ENCODE peak calls at places on chromosomes 6 and 20, in four cellular contexts. H is K562, D is HepG2, I is GM12878. T is an unnamed sample.

GRCh38 chr6:128161263-128161662 is 260.4 kb upstream of the THEMIS start:
- DNase-seq in H (no peak), D (no peak), I (no peak), T (no peak)

GRCh38 chr6:167402195-167402686 is 77.4 kb downstream of the TTLL2 start:
- DNase-seq in H (no peak), D (no peak), I (no peak), T (no peak)

GRCh38 chr20:45970646-45971424 is 1.2 kb downstream of the ZNF335 start:
- DNase-seq in H (no peak), D (no peak), I (no peak), T (no peak)

GRCh38 chr20:2631228-2631627 is 21.2 kb upstream of the NOP56 start:
- DNase-seq in H (no peak), D (no peak), I (no peak), T (no peak)

GRCh38 chr6:1608976-1609661 is 596 bp upstream of the FOXC1 start:
- DNase-seq in H (no peak), D (no peak), I (no peak), T (no peak)

GRCh38 chr20:22180244-22180643 is 404.1 kb downstream of the FOXA2 start:
- DNase-seq in H (peak), D (peak), I (no peak), T (peak)

GRCh38 chr6:80956898-80957297 is 795.6 kb downstream of the TENT5A start:
- DNase-seq in H (no peak), D (no peak), I (no peak), T (no peak)

GRCh38 chr6:62904687-62905086 is 306.6 kb upstream of the FKBP1C start:
- DNase-seq in H (no peak), D (no peak), I (no peak), T (peak)

GRCh38 chr6:157045831-157046454 is 268.8 kb downstream of the ARID1B start:
- DNase-seq in H (no peak), D (peak), I (no peak), T (no peak)

GRCh38 chr6:134175532-134176282 is 123.3 kb upstream of the SLC2A12 start:
- DNase-seq in H (no peak), D (peak), I (no peak), T (peak)

GRCh38 chr6:75201901-75202672 is 3.8 kb downstream of the COL12A1 start:
- DNase-seq in H (no peak), D (no peak), I (no peak), T (peak)

GRCh38 chr6:28206527-28207243 is 18.4 kb upstream of the ZSCAN9 start:
- DNase-seq in H (no peak), D (no peak), I (no peak), T (no peak)

GRCh38 chr20:60254901-60255411 is 296.7 kb downstream of the CDH26 start:
- DNase-seq in H (no peak), D (no peak), I (no peak), T (no peak)

GRCh38 chr6:143529095-143529494 is 17.6 kb upstream of the FUCA2 start:
- DNase-seq in H (no peak), D (no peak), I (no peak), T (no peak)

GRCh38 chr6:27836080-27836782 is 76.0 kb downstream of the OR2B2 start:
- DNase-seq in H (no peak), D (no peak), I (no peak), T (no peak)

GRCh38 chr6:90444125-90444745 is 142.6 kb downstream of the MAP3K7 start:
- DNase-seq in H (no peak), D (no peak), I (no peak), T (no peak)

GRCh38 chr6:53281518-53282215 is 67.1 kb downstream of the ELOVL5 start:
- DNase-seq in H (no peak), D (no peak), I (no peak), T (no peak)

GRCh38 chr6:116369540-116370327 is 1.0 kb upstream of the DSE start:
- DNase-seq in H (no peak), D (no peak), I (no peak), T (no peak)

GRCh38 chr6:89724981-89725380 is 86.4 kb upstream of the LYRM2 start:
- DNase-seq in H (peak), D (no peak), I (no peak), T (no peak)

GRCh38 chr20:33499347-33499746 is 9.5 kb downstream of the CBFA2T2 start:
- DNase-seq in H (no peak), D (no peak), I (peak), T (no peak)

GRCh38 chr20:40510622-40511021 is 178.4 kb downstream of the MAFB start:
- DNase-seq in H (no peak), D (no peak), I (no peak), T (no peak)

GRCh38 chr20:47392015-47392720 is 35.7 kb upstream of the ZMYND8 start:
- DNase-seq in H (peak), D (peak), I (no peak), T (no peak)

GRCh38 chr6:36633915-36634314 is 39.8 kb downstream of the SRSF3 start:
- DNase-seq in H (no peak), D (peak), I (no peak), T (no peak)

GRCh38 chr20:47799116-47799715 is 13.9 kb upstream of the SULF2 start:
- DNase-seq in H (no peak), D (no peak), I (no peak), T (no peak)

GRCh38 chr6:80769101-80769500 is 662.6 kb downstream of the BCKDHB start:
- DNase-seq in H (no peak), D (no peak), I (no peak), T (no peak)

GRCh38 chr6:31569861-31570536 is 2.1 kb upstream of the LTA start:
- DNase-seq in H (no peak), D (no peak), I (no peak), T (no peak)

GRCh38 chr6:31567531-31568370 is 4.3 kb upstream of the LTA start:
- DNase-seq in H (no peak), D (no peak), I (no peak), T (no peak)

GRCh38 chr6:31572041-31572911 is at the start of gene LTA:
- DNase-seq in H (no peak), D (no peak), I (no peak), T (no peak)

GRCh38 chr6:31573239-31574105 is 1.4 kb downstream of the LTA start:
- DNase-seq in H (no peak), D (no peak), I (no peak), T (no peak)

GRCh38 chr6:31568537-31568961 is 3.5 kb upstream of the LTA start:
- DNase-seq in H (no peak), D (no peak), I (peak), T (no peak)
- TF ChIP-seq CBFB in H (no peak), D (no peak), I (peak), T (no peak)

DNA sequence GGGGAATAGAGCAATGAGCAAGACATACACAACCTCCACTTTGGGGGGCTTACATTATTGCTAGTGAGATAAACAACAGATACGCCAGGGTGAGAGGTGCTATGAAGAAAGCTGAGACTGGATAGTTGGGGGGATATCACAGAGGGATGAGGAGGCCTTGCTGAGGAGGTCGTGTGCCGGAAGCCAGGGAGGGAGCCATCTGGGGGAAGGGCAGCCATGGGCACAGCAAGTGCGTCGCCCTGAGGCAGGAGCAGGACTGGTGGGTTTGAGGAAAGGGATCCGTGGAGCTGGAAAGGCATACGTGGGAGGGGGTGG is 12.2 kb upstream of the BAK1 start:
- DNase-seq in H (no peak), D (no peak), I (no peak), T (no peak)
- TF ChIP-seq ETV6 in H (no peak), D (no peak), I (peak), T (no peak)

DNA sequence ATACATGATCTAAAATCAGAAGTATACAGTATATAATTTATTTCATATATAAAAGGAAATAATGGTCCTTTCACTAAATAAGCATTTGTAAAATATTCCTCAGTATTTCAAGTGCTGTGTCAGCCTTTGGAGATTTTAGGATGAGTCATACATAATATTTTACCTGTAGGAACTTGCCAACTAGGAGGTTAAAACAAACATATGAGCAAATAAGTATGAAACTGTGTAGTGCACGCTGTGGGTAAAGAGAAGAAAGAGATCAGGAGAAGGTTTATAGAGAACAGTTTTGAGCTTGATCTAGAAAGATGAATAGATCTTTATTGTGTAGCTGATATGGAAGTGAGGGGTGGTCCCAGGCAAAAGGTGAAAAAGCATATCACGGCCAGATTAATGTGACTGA is 169.9 kb upstream of the RNF217 start:
- DNase-seq in H (no peak), D (no peak), I (no peak), T (no peak)
- TF ChIP-seq ATF2 in H (no peak), D (no peak), I (no peak), T (no peak)

GRCh38 chr20:37504404-37505096 is 16.5 kb upstream of the NNAT start:
- DNase-seq in H (no peak), D (no peak), I (no peak), T (no peak)

GRCh38 chr20:37500311-37500710 is 20.7 kb upstream of the NNAT start:
- DNase-seq in H (no peak), D (no peak), I (no peak), T (no peak)

GRCh38 chr20:37503256-37503927 is 17.7 kb upstream of the NNAT start:
- DNase-seq in H (no peak), D (no peak), I (no peak), T (no peak)

GRCh38 chr20:37502654-37503053 is 18.4 kb upstream of the NNAT start:
- DNase-seq in H (no peak), D (no peak), I (no peak), T (no peak)

GRCh38 chr20:37501940-37502339 is 19.1 kb upstream of the NNAT start:
- DNase-seq in H (no peak), D (no peak), I (no peak), T (peak)
- TF ChIP-seq CBFB in H (no peak), D (no peak), I (no peak), T (no peak)

DNA sequence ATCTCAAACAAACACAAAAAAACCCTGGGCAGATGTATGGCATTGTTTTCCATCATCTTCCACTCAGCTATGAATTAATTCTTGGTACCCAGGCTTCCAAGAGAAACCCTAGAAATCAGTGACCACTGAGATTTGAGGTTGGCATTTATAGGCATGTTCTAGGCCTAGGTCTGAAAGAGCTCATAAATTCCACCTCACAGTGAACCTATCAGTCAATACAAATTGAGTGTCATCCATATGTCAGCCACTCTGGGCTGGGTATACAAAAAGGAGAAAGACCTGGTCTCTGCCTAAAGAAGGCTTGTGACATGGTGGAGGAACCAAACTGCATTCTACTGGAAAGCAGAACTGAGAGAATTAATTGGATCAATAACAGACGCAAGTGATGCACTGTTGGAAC is 30.2 kb downstream of the C20orf173 start:
- DNase-seq in H (no peak), D (no peak), I (no peak), T (no peak)
- TF ChIP-seq ETV6 in H (no peak), D (no peak), I (no peak), T (no peak)

DNA sequence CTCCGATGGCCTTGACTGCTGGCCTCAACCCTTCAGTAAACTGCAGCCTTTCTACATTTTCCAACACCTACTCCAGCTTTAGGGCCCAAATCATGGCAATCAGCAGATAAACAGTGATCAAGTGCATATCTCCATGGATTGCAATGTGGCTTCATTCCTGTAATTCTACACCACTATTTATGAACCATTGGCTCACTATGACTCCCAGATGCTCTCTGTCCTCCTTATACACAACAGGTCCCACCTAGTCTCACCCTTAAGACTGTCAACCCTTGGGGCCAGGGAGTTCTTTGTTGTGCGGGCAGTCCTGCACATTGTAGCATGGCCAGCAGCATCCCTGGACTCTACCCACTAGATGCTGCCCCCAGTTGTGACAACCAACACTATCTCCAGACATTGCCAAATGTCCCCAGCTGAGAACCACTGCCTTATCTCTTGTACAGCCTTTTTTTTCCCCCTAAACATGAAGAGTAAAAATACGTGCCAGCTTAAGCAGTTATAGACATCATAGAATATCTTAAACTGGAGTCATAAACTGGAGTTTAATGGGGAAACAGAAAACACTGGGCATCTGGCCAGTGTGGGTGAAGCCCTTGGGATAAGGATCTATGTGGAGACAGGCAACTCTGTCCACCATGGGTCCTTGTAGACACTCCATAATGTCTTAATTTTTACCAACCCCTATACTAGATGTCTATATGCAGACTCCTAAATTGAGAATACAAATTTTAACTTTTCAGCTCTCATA is 21.1 kb downstream of the MRPL14 start:
- DNase-seq in H (no peak), D (no peak), I (no peak), T (no peak)
- TF ChIP-seq ATF2 in H (no peak), D (no peak), I (no peak), T (no peak)

GRCh38 chr6:135334169-135334568 is 153.1 kb downstream of the MYB start:
- DNase-seq in H (no peak), D (no peak), I (no peak), T (no peak)
- TF ChIP-seq CBFB in H (no peak), D (no peak), I (no peak), T (no peak)

DNA sequence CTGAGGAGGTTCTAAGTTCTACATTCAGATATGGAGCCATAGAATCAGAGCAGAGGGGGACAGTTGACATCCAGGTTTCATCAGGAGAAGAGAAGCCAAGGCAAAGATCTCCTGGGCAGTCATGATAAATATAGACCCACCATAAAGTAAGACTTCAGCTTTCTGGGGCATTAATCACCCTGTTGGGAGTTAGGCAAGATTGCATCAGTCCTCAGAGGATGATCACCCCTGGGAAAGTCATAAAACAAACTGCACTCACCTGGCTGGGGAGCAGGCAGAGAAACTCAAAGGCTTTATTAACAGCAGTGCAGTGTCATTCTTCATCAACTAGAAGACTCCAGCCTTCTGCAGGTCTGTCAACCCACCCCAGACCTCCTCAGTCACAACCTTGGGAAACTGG is 301.3 kb upstream of the JARID2 start:
- DNase-seq in H (no peak), D (no peak), I (no peak), T (no peak)
- TF ChIP-seq ETV6 in H (no peak), D (no peak), I (no peak), T (no peak)